ENCODE peak calls at places on chromosomes 4 and X, in nine cellular contexts. L is neural progenitor cell; O is dorsolateral prefrontal cortex; K is substantia nigra; T is GM23248; Y is AG04450; N is CD4-positive, alpha-beta T cell; F is pancreas; C is CD8-positive, alpha-beta T cell. U is an unnamed sample.

GRCh38 chr4:2798399-2799301 is 5.8 kb downstream of the SH3BP2 start:
- DNase-seq in L (peak), O (peak), K (no peak), T (no peak), Y (no peak), N (peak), F (peak), C (peak), U (no peak)

GRCh38 chr4:40046311-40046980 is 10.2 kb upstream of the N4BP2 start:
- DNase-seq in L (no peak), O (no peak), K (no peak), T (peak), Y (peak), N (no peak), F (peak), C (no peak), U (no peak)

GRCh38 chrX:147890766-147891165 is 21.0 kb upstream of the FMR1 start:
- DNase-seq in L (no peak), O (no peak), K (no peak), T (no peak), Y (no peak), N (no peak), F (no peak), C (no peak), U (no peak)

GRCh38 chr4:137749466-137749865 is 217.2 kb upstream of the PCDH18 start:
- DNase-seq in L (no peak), O (no peak), K (no peak), T (peak), Y (peak), N (no peak), F (no peak), C (no peak), U (no peak)

GRCh38 chr4:133152330-133152791 is 3.3 kb downstream of the PCDH10 start:
- DNase-seq in L (peak), O (no peak), K (no peak), T (peak), Y (no peak), N (no peak), F (no peak), C (no peak), U (no peak)

GRCh38 chrX:119004920-119005524 is 30.6 kb downstream of the LONRF3 start:
- DNase-seq in L (peak), O (peak), K (peak), T (peak), Y (no peak), N (peak), F (peak), C (peak), U (no peak)

GRCh38 chr4:158033416-158033863 is 139.4 kb downstream of the GASK1B start:
- DNase-seq in L (no peak), O (no peak), K (no peak), T (peak), Y (no peak), N (no peak), F (no peak), C (no peak), U (no peak)

GRCh38 chr4:15868065-15868464 is 70.5 kb downstream of the FGFBP1 start:
- DNase-seq in L (peak), O (no peak), K (no peak), T (peak), Y (no peak), N (no peak), F (no peak), C (no peak), U (no peak)

GRCh38 chr4:181855307-181855706 is 387.9 kb upstream of the TENM3 start:
- DNase-seq in L (no peak), O (no peak), K (no peak), T (no peak), Y (no peak), N (no peak), F (no peak), C (no peak), U (no peak)

GRCh38 chrX:125952973-125953372 is 213.1 kb downstream of the DCAF12L2 start:
- DNase-seq in L (no peak), O (no peak), K (no peak), T (no peak), Y (no peak), N (no peak), F (no peak), C (no peak), U (no peak)
- H3K27ac ChIP-seq in L (no peak), O (no peak), K (no peak), T (no peak), Y (no peak), N (no peak), F (no peak), C (no peak), U (no peak)

GRCh38 chrX:73849054-73849453 is 286.1 kb downstream of the CHIC1 start:
- DNase-seq in L (peak), O (no peak), K (no peak), T (no peak), Y (no peak), N (no peak), F (no peak), C (no peak), U (no peak)
- H3K27ac ChIP-seq in L (no peak), O (no peak), K (no peak), T (no peak), Y (no peak), N (no peak), F (no peak), C (no peak), U (no peak)

DNA sequence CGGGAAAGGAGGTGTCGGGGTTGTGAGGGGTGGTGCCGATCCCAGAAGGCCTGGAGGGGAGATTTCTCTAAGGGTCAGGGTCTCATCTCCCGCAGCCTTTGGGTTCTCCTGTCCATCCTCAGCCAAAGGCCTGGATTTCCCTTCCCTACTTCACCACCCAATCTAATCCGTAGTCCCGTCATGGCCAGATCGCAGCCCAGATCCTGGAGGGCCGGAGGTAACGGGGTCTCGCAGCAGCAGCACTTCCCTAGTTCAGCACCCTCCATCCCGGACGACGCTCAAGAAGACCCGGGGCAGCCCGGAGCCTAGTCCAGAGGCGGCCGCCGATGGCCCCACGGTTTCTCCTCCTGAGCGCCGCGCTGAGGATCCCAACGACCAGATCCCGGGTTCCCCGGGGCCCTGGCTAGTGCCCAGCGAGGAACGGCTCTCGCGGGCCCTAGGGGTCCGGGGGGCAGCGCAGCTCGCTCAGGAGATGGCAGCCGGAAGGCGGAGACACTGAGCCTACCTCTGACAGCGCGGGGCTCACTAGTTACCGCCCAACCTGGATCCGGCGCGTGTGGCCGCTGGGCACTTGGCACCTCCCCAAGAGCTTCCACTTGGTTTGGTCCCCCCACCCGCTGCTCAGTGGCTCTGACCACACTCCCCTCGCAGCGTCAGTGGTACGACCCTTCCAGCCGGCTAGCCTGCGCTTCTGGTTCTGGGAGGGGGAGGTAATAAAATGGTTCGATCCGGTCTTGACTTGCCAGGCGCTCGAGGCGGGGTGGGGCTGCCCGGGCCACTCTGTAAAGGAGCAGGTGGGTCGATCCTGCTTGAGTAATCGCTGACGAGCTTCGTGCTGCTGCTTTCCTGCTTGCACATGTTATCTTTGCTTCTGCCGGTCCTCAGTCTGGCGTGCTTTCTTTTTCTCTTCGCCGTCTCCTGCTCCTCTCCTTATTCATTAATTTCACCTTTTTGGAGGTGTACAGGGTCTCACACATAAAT is 3.6 kb downstream of the MAGIX start:
- DNase-seq in L (peak), O (peak), K (peak), T (peak), Y (no peak), N (peak), F (peak), C (peak), U (peak)
- H3K27ac ChIP-seq in L (no peak), O (peak), K (peak), T (peak), Y (peak), N (peak), F (peak), C (peak), U (peak)

GRCh38 chr4:183201331-183201730 is 102.3 kb downstream of the WWC2 start:
- DNase-seq in L (no peak), O (no peak), K (no peak), T (peak), Y (no peak), N (no peak), F (no peak), C (no peak), U (no peak)
- H3K27ac ChIP-seq in L (no peak), O (no peak), K (no peak), T (peak), Y (peak), N (no peak), F (no peak), C (no peak), U (no peak)

DNA sequence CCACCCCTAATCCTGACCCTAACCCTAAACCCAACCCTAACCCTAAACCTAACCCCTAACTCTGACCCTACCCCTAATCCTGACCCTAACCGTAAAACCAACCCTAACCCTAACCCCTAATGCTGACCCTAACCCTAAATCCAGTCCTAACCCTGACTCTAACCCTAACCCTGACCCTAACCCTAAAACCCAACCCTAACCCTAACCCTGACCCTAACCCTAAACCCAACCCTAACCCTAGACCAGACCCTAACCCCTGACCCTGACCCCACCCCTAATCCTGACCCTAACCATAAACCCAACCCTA is 708 bp upstream of the PCGF3 start:
- DNase-seq in L (no peak), O (no peak), K (no peak), T (no peak), Y (no peak), N (no peak), F (no peak), C (no peak), U (no peak)
- H3K27ac ChIP-seq in L (no peak), O (no peak), K (no peak), T (no peak), Y (no peak), N (no peak), F (no peak), C (peak), U (no peak)

GRCh38 chr4:76623217-76624060 is 188.4 kb downstream of the SHROOM3 start:
- DNase-seq in L (no peak), O (no peak), K (no peak), T (peak), Y (no peak), N (no peak), F (no peak), C (no peak), U (no peak)

GRCh38 chr4:76622126-76622525 is 187.1 kb downstream of the SHROOM3 start:
- DNase-seq in L (no peak), O (no peak), K (no peak), T (peak), Y (no peak), N (no peak), F (peak), C (no peak), U (no peak)

GRCh38 chr4:76622717-76623116 is 187.7 kb downstream of the SHROOM3 start:
- DNase-seq in L (no peak), O (no peak), K (no peak), T (no peak), Y (no peak), N (no peak), F (no peak), C (no peak), U (no peak)

GRCh38 chr4:76625316-76625715 is 190.3 kb downstream of the SHROOM3 start:
- DNase-seq in L (no peak), O (no peak), K (no peak), T (peak), Y (no peak), N (no peak), F (no peak), C (no peak), U (no peak)

DNA sequence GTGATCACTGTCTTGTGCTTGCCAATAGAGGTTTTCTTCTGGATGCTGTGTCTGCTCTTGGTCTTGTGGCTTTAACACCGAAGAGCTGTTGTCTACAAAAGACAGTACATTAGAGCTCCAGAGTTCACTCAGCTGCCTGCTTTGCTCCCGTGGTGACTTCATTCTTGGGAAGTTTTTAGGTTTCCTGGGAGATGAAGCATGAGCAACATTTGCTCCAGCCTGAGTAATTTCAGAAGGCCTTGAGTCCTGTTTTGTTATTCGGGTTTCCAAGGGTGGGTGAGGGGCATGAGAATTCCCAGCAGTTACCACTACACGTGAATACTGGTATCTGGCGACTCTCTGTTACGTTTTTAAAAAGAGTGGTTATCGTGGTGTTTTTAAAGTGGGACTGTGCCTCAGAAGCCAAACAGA is 189.2 kb downstream of the SHROOM3 start:
- DNase-seq in L (peak), O (no peak), K (no peak), T (peak), Y (peak), N (no peak), F (peak), C (no peak), U (no peak)
- H3K27ac ChIP-seq in L (no peak), O (no peak), K (no peak), T (peak), Y (peak), N (no peak), F (peak), C (no peak), U (no peak)

DNA sequence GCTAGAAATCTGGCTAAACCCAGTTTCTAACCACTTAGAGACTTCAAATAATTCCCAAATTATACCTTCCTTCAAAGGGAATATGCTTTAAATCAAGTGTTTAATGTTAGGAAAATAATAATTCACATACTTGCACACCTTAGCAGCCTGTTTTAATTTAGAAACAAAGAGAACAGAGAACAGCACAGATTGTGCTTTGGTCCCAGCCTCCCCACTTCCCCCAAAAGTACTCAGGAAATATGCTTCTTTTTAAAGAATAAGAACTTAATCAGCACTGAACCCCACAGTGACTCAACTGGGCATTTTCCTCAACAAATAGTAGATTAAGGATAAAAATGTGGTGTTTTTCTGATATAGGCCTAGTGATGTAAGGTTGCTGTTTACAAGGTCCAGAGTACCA is 295.8 kb downstream of the GBA3 start:
- DNase-seq in L (no peak), O (no peak), K (no peak), T (peak), Y (no peak), N (no peak), F (no peak), C (no peak), U (no peak)
- H3K27ac ChIP-seq in L (no peak), O (peak), K (no peak), T (no peak), Y (no peak), N (no peak), F (no peak), C (no peak), U (peak)

DNA sequence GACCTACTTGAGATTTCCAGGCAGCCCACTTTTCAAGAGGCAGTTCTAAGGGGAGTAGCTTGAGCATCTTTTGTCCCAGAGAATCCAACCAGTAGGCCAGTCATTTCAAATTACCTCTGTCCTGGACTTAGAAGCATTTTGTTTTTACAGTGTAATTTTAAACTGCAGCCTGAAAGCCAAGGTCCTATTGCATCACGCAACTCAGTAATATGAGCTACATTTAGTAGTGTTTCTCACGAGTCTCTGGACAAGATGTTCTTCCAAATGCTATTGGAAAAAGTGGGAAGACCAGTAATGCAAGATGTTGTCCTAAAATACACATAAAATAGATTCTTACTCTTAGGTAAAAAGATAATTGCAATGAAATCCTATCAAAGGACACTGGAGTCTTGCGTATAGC is 182.5 kb upstream of the ARX start:
- DNase-seq in L (no peak), O (no peak), K (no peak), T (no peak), Y (no peak), N (no peak), F (no peak), C (no peak), U (no peak)
- H3K27ac ChIP-seq in L (no peak), O (no peak), K (no peak), T (no peak), Y (no peak), N (no peak), F (no peak), C (no peak), U (no peak)